ENCODE peak calls at places on chromosomes 11 and 22, in nine cellular contexts. O is IMR-90, G is adrenal gland, E is PC-9, T is progenitor cell of endocrine pancreas, H is HL-60, I is A549, Z is tibial artery, P is choroid plexus epithelial cell. D is an unnamed sample.

GRCh38 chr11:74179234-74180126 is 8.4 kb downstream of the PPME1 start:
- DNase-seq in G (no peak), P (peak), O (peak), H (no peak), T (no peak), Z (no peak), I (no peak), E (no peak), D (no peak)

GRCh38 chr22:45688606-45689080 is 17.0 kb downstream of the ATXN10 start:
- DNase-seq in P (peak), I (peak), E (peak), T (no peak), H (peak), G (peak), O (peak), Z (no peak), D (no peak)

GRCh38 chr11:68014157-68014965 is 4.2 kb downstream of the ALDH3B1 start:
- DNase-seq in O (peak), E (peak), H (peak), T (no peak), G (peak), I (peak), P (peak), Z (peak), D (peak)

GRCh38 chr11:35138949-35139881 is at the start of gene CD44:
- DNase-seq in G (peak), E (peak), I (peak), H (peak), O (peak), Z (peak), P (peak), T (peak), D (peak)

GRCh38 chr22:35126993-35127392 is 61.0 kb downstream of the ISX start:
- DNase-seq in E (no peak), H (no peak), I (no peak), O (no peak), G (no peak), Z (no peak), T (no peak), P (no peak), D (no peak)

GRCh38 chr11:9855579-9856260 is 191.8 kb downstream of the SWAP70 start:
- DNase-seq in G (no peak), P (no peak), I (no peak), H (no peak), T (no peak), Z (no peak), E (no peak), O (peak), D (no peak)

GRCh38 chr22:19325296-19325950 is 33.9 kb upstream of the CLTCL1 start:
- DNase-seq in I (no peak), P (peak), O (peak), H (no peak), G (no peak), E (no peak), Z (no peak), T (no peak), D (no peak)

GRCh38 chr11:84837402-84838069 is 789.6 kb downstream of the DLG2 start:
- DNase-seq in Z (no peak), G (no peak), H (no peak), O (no peak), P (no peak), E (no peak), T (no peak), I (no peak), D (no peak)

GRCh38 chr11:108338750-108339149 is 115.9 kb downstream of the ATM start:
- DNase-seq in G (no peak), O (no peak), T (no peak), I (no peak), E (peak), Z (no peak), H (no peak), P (no peak), D (no peak)

GRCh38 chr22:38176170-38176741 is 5.4 kb downstream of the PLA2G6 start:
- DNase-seq in O (peak), T (no peak), P (peak), I (no peak), Z (peak), H (peak), E (no peak), G (peak), D (peak)

GRCh38 chr11:32052218-32052617 is 38.7 kb upstream of the RCN1 start:
- DNase-seq in Z (peak), G (peak), O (peak), H (peak), E (no peak), P (peak), I (peak), T (peak), D (peak)

GRCh38 chr22:37951305-37951704 is 2.1 kb downstream of the C22orf23 start:
- DNase-seq in P (peak), E (no peak), H (no peak), Z (no peak), G (no peak), T (no peak), O (peak), I (peak), D (no peak)

GRCh38 chr22:27799334-27800249 is 2.0 kb downstream of the MN1 start:
- DNase-seq in E (no peak), H (no peak), I (no peak), T (no peak), G (no peak), Z (peak), P (peak), O (no peak), D (no peak)

GRCh38 chr11:69229521-69229920 is 64.4 kb upstream of the MYEOV start:
- DNase-seq in I (no peak), T (no peak), P (no peak), E (peak), Z (no peak), O (no peak), H (no peak), G (no peak), D (no peak)

GRCh38 chr11:101848262-101848661 is 66.5 kb upstream of the CEP126 start:
- DNase-seq in P (peak), T (no peak), G (no peak), E (no peak), I (no peak), O (peak), H (no peak), Z (no peak), D (no peak)

GRCh38 chr11:10488581-10489443 is 33.7 kb downstream of the AMPD3 start:
- DNase-seq in H (no peak), I (no peak), P (no peak), O (no peak), T (no peak), G (peak), E (peak), Z (peak), D (peak)

DNA sequence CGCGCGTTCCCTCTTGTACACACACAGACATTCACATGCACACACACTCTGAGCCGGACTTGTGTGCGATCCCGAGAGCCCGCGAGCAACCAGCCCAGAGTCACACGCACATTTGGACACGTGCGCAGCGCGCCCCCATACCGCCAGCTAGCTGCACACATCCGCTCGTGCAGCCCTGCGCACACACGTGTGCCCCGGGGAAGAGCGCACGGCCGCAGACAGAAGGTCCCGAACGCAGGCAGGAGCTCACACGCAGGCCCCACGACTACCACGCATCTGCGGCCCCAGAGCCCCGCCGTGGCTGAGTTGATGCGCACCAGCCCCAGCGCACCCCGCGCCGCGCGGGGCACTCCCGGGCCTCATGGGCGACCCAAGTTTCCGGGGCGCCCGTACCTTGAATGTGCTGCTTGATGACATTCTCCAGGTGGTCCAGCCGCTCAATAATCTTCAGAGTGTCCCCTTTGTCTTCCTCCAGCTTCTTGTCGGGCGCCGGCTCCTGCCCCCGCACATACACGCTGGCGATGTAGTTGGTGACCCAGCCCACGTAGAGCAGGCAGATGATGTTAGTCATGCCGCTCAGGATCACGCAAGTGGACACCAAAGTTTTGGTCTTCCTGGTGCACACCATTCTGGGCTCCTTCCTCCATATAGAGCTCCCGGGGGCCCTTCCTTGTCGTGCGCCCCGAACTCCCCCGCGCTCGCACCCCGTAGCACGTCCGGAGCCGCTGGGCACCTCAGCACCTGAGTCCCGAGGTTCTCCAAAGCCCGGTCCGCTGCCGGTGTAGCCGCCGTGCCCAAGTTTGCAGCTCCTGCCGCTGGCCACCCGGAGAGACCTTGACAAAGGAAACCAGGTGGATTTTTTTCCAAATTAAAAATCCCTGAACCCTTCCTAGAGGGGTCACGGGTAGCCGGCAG is 582 bp downstream of the GALNT18 start:
- DNase-seq in I (peak), Z (peak), E (no peak), T (peak), H (no peak), P (peak), O (peak), G (peak), D (no peak)
- TF ChIP-seq CTCF in I (peak), Z (peak), E (no peak), T (peak), H (no peak), P (no peak), O (no peak), G (no peak), D (no peak)

GRCh38 chr11:118401880-118402590 is 629 bp downstream of the ATP5MG start:
- DNase-seq in I (peak), P (peak), E (peak), G (no peak), T (no peak), H (peak), Z (no peak), O (peak), D (no peak)

GRCh38 chr11:118401151-118401879 is at the start of gene ATP5MG:
- DNase-seq in H (peak), T (peak), P (peak), O (peak), I (peak), E (peak), Z (peak), G (peak), D (peak)

GRCh38 chr11:118398797-118399564 is 2.4 kb upstream of the ATP5MG start:
- DNase-seq in P (peak), T (no peak), H (no peak), Z (no peak), I (no peak), E (no peak), O (peak), G (no peak), D (no peak)

GRCh38 chr11:118396097-118396501 is 5.3 kb upstream of the ATP5MG start:
- DNase-seq in Z (no peak), O (no peak), P (no peak), T (no peak), H (no peak), I (no peak), E (no peak), G (no peak), D (no peak)

DNA sequence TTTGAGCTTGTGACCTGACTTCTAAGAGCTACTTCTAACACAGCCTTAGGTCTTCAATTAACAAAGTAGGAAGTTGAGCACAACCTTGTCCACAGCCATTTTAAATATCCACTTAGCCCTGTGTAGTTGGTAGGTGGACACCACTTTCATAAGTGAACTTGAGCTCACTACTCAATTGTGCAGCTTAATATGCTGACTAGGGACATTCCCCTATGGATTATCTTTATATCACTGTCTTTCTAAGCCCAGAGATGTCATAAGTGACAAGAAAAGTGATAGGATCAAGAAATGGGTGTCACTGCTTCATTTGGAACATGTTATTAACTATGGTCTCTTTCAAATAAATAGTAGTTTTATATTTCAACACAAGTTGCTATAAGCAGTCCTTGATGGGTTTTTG is 4.0 kb upstream of the ATP5MG start:
- DNase-seq in Z (no peak), T (no peak), H (no peak), G (no peak), P (no peak), I (no peak), E (no peak), O (no peak), D (no peak)
- TF ChIP-seq CTCF in Z (no peak), T (no peak), H (no peak), G (no peak), P (no peak), I (no peak), E (no peak), O (no peak), D (no peak)

DNA sequence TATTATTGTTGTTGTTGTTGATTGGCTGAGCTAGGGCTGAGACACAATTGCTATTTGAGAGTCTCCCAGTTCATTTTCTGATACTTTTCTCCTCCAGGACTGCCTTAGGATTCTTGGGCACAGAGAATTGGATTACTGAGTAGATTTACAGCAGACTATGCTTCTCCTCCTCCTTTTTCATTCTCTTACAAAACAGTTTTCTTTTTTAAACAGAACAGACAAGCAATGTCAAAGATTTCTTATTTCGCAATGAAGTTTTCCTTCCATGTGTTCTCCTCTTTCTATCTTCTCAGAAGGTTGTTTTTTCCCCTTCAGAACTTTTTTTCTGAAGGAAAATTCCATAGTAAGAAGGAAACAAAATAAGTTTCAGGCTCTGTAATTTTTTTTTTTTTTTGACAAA is 19.8 kb upstream of the TIMP3 start:
- DNase-seq in I (no peak), H (no peak), T (no peak), E (no peak), P (peak), Z (no peak), G (no peak), O (peak), D (no peak)
- TF ChIP-seq CTCF in I (no peak), H (no peak), T (no peak), E (no peak), P (no peak), Z (no peak), G (no peak), O (no peak), D (no peak)

GRCh38 chr11:12640926-12641849 is 33.0 kb upstream of the TEAD1 start:
- DNase-seq in E (no peak), P (no peak), T (no peak), Z (no peak), I (no peak), H (no peak), O (no peak), G (no peak), D (no peak)

GRCh38 chr11:12642040-12642439 is 32.2 kb upstream of the TEAD1 start:
- DNase-seq in E (no peak), T (no peak), H (no peak), Z (no peak), O (peak), G (no peak), P (peak), I (no peak), D (no peak)

GRCh38 chr11:12646478-12646877 is 27.7 kb upstream of the TEAD1 start:
- DNase-seq in G (no peak), O (no peak), I (no peak), H (no peak), P (no peak), E (no peak), T (no peak), Z (no peak), D (no peak)

GRCh38 chr11:12640355-12640754 is 33.9 kb upstream of the TEAD1 start:
- DNase-seq in O (no peak), Z (no peak), I (no peak), G (no peak), P (no peak), H (no peak), E (no peak), T (no peak), D (no peak)

DNA sequence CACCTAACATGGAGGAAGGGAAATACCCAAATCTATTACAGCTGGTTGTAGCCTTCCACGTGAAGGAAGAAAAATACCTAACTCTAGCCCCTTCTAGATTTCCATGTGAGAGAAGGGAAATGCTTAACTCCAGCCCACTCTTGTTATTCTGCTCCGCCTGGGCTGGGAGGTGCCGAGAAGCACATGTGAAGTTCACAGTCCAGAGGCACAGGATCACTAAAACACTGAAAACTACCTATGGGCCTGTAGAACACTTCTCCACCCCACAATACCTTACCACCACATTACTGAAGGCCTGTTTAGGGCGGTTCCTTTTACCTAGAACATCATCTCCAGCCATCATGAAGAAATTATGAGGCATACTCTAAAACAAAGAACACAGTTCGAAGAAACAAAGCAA is 31.2 kb upstream of the TEAD1 start:
- DNase-seq in Z (no peak), G (no peak), T (no peak), P (peak), H (no peak), E (no peak), O (no peak), I (no peak), D (no peak)
- TF ChIP-seq CTCF in Z (no peak), G (no peak), T (no peak), P (no peak), H (no peak), E (no peak), O (no peak), I (no peak), D (no peak)

DNA sequence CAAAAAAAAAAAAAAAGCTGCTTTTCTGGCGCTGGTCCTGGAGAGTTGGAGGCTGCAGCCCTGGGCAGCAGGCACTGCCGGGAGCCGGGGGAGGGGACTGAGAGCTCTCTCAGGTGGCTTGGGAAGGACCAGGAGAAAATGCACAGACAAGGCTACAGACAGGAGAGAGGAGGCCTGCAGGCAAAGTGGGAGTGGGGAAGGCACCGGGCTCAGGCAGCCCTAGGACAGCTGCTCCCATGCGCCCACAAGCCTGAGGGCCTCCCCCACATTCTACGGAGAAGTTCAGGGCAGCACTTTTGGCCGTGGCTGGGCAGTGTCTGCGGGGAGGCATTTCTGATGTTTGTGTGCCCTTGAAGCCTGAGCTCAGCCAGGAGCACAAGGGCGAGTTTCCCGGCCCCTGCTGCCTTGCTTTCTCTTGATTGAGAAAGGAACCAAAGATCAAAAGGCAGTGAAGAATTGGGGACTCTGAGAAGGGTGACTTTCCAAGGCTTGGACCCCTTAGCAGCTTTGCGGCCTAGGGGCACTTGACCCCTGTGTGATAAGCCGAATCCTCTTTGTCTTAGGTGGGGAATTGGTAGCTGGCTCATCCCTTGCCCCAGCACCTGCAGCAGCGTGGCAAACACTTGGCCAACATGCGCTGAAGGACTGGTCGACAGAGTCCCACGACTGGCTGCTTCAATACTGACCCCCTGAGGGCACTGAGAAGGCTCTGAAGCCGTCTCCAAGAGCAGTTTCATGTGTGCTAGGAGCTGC is 35.3 kb downstream of the PPM1F start:
- DNase-seq in Z (no peak), O (no peak), P (peak), E (no peak), H (no peak), G (peak), T (no peak), I (no peak), D (no peak)
- TF ChIP-seq CTCF in Z (no peak), O (no peak), P (no peak), E (no peak), H (no peak), G (no peak), T (no peak), I (no peak), D (no peak)

GRCh38 chr11:125433454-125434121 is 62.5 kb downstream of the FEZ1 start:
- DNase-seq in O (peak), P (peak), I (peak), Z (peak), E (no peak), T (no peak), G (peak), H (peak), D (no peak)
- TF ChIP-seq CTCF in O (peak), P (peak), I (peak), Z (peak), E (peak), T (peak), G (peak), H (peak), D (peak)

DNA sequence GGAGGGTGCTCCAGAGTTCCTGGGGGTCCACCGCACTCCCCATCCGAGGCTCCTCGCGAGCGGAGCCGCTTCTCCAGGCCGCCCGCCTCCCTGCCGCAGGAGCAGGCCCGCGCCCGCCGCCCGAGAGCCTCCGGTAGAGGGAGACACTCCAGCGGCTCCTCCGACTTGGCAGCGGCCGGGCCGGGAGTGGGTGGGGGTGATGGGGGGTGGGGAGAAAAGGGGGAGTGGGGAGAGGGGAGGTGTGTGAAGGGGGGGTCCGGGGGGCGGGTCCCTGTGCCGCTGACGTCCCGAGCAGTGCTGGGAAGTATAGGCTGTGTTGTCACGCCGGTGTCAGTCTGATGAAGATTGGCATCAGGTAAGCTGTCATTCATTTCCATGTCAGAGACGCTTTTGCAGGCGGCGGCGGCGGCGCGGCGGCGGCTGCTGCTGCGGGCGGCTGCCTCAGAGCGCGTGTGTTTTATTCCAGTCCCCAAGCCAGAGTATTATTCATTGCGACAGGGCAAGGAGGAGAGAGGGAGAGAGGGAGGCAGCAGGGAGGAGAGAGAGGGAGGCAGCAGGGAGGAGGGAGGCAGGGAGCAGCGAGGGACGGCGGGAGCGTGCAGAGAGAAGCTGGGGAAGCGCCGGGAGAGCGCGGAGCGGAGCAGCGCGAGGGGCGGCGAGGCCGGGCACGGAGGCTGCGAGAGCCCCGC is at the start of gene PKNOX2:
- DNase-seq in P (peak), I (peak), O (peak), H (peak), T (peak), E (no peak), Z (peak), G (peak), D (peak)
- TF ChIP-seq CTCF in P (peak), I (peak), O (peak), H (no peak), T (peak), E (peak), Z (peak), G (peak), D (peak)

GRCh38 chr11:45665206-45665932 is at the start of gene CHST1:
- DNase-seq in T (peak), E (no peak), P (peak), I (no peak), H (no peak), Z (peak), O (no peak), G (peak), D (no peak)
- TF ChIP-seq CTCF in T (no peak), E (no peak), P (no peak), I (no peak), H (no peak), Z (no peak), O (no peak), G (no peak), D (no peak)

D was measured in coronary artery.